ENCODE peak calls at places on chromosome 11, in four cellular contexts. Y is psoas muscle, V is mammary epithelial cell, D is tibial artery. F is an unnamed sample.

GRCh38 chr11:9250139-9250582 is 15.0 kb downstream of the DENND5A start:
- DNase-seq in V (no peak), Y (no peak), D (no peak), F (no peak)

GRCh38 chr11:110989734-110990133 is 255.8 kb upstream of the POU2AF2 start:
- DNase-seq in D (no peak), V (peak), Y (peak), F (peak)

GRCh38 chr11:92932023-92932422 is 37.4 kb upstream of the MTNR1B start:
- DNase-seq in V (peak), Y (no peak), D (no peak), F (no peak)

GRCh38 chr11:94400839-94401772 is at the start of gene GPR83:
- DNase-seq in Y (no peak), D (no peak), V (peak), F (no peak)

GRCh38 chr11:118552341-118552740 is 13.4 kb downstream of the IFT46 start:
- DNase-seq in V (no peak), D (no peak), Y (no peak), F (no peak)

GRCh38 chr11:9029477-9029876 is 25.7 kb upstream of the NRIP3 start:
- DNase-seq in D (no peak), V (no peak), Y (no peak), F (no peak)

GRCh38 chr11:128713595-128713994 is 19.7 kb downstream of the FLI1 start:
- DNase-seq in V (peak), D (no peak), Y (no peak), F (peak)

GRCh38 chr11:77086521-77087472 is 15.8 kb upstream of the OMP start:
- DNase-seq in Y (peak), D (peak), V (no peak), F (no peak)

GRCh38 chr11:46250071-46251052 is 27.1 kb upstream of the CREB3L1 start:
- DNase-seq in Y (no peak), D (no peak), V (no peak), F (no peak)

GRCh38 chr11:113018913-113019312 is 57.7 kb downstream of the NCAM1 start:
- DNase-seq in D (no peak), Y (no peak), V (no peak), F (no peak)

GRCh38 chr11:8707541-8708270 is 25.1 kb downstream of the RPL27A start:
- DNase-seq in D (peak), V (no peak), Y (peak), F (no peak)

GRCh38 chr11:61477734-61478148 is 30.8 kb upstream of the LRRC10B start:
- DNase-seq in D (peak), V (no peak), Y (peak), F (peak)

GRCh38 chr11:27868226-27868625 is 168.0 kb upstream of the BDNF start:
- DNase-seq in V (no peak), D (no peak), Y (no peak), F (no peak)

GRCh38 chr11:22785251-22785650 is 44.4 kb downstream of the SVIP start:
- DNase-seq in V (peak), Y (no peak), D (no peak), F (no peak)

GRCh38 chr11:122488892-122489291 is 166.6 kb upstream of the UBASH3B start:
- DNase-seq in D (no peak), V (no peak), Y (no peak), F (no peak)

GRCh38 chr11:3195251-3196160 is 23.1 kb downstream of the MRGPRG start:
- DNase-seq in Y (no peak), D (peak), V (no peak), F (peak)

GRCh38 chr11:57480409-57481137 is 20.2 kb downstream of the RTN4RL2 start:
- DNase-seq in Y (peak), V (peak), D (peak), F (peak)

GRCh38 chr11:3189193-3189843 is 24.2 kb upstream of the OSBPL5 start:
- DNase-seq in D (peak), Y (no peak), V (no peak), F (no peak)

GRCh38 chr11:125799808-125800207 is 11.9 kb downstream of the PATE3 start:
- DNase-seq in Y (no peak), V (no peak), D (no peak), F (no peak)

GRCh38 chr11:10459029-10459970 is 4.2 kb downstream of the AMPD3 start:
- DNase-seq in D (no peak), V (no peak), Y (no peak), F (no peak)

GRCh38 chr11:47443028-47443700 is 5.8 kb downstream of the RAPSN start:
- DNase-seq in D (no peak), Y (no peak), V (no peak), F (no peak)

GRCh38 chr11:3835752-3836151 is 5.0 kb downstream of the RHOG start:
- DNase-seq in V (no peak), Y (no peak), D (no peak), F (no peak)

GRCh38 chr11:7246179-7246578 is 5.5 kb upstream of the SYT9 start:
- DNase-seq in Y (no peak), V (peak), D (no peak), F (no peak)

GRCh38 chr11:108498046-108498815 is at the start of gene POGLUT3:
- DNase-seq in V (no peak), Y (peak), D (peak), F (peak)
- TF ChIP-seq CTCF in V (no peak), Y (no peak), D (peak), F (no peak)

DNA sequence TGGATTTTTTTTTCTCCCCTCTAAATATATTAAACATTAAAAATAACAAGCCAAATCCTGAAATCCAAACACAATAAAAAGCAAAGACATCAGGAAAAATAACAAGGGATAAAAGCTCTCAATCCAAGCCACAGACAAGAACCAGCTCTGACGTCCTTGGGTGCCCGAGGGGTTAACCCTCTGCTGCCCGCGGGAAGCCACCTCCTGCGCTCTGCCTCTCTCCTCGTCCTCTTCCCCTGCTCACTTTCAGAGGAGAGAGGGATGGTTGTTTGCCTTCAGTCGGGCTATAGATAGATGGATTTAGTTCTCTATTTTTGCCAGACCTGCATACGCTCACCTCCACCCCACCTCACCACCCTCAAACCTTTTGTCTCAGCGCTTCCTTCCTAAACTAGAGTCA is 142.7 kb upstream of the HSD17B12 start:
- DNase-seq in Y (no peak), V (no peak), D (no peak), F (no peak)
- TF ChIP-seq CTCF in Y (no peak), V (no peak), D (no peak), F (no peak)

DNA sequence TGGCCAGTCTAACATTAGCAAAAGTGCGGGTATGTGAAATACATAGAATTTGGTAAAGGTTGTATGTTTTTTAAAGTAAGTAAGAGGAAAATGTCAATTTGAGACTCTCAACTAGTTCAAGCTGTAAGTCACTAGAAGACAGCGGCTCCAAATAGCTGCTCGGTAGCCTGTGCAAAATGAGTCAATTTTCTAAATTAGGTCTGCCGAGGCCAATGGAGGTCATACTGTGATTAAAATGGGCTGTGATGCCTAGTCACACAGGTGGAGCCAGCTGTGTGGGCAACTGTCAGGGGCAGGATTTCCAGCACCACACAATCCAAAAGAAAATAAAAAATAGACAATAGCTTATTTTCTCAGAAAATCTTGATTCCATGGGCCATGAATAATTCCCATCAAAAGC is 32.3 kb downstream of the KCNA4 start:
- DNase-seq in Y (no peak), V (no peak), D (no peak), F (no peak)
- TF ChIP-seq CTCF in Y (no peak), V (no peak), D (no peak), F (no peak)

GRCh38 chr11:83195649-83196048 is 2.1 kb downstream of the ANKRD42 start:
- DNase-seq in D (no peak), V (no peak), Y (no peak), F (no peak)

GRCh38 chr11:83193315-83194283 is at the start of gene ANKRD42:
- DNase-seq in D (peak), Y (peak), V (peak), F (peak)

GRCh38 chr11:83194284-83195175 is 1.0 kb downstream of the ANKRD42 start:
- DNase-seq in Y (peak), D (peak), V (peak), F (peak)

GRCh38 chr11:83192846-83193245 is 666 bp upstream of the ANKRD42 start:
- DNase-seq in V (no peak), D (no peak), Y (no peak), F (no peak)

GRCh38 chr11:83195176-83195531 is 1.6 kb downstream of the ANKRD42 start:
- DNase-seq in V (no peak), D (no peak), Y (no peak), F (no peak)
- TF ChIP-seq CTCF in V (no peak), D (no peak), Y (no peak), F (no peak)

GRCh38 chr11:1825039-1825740 is 9.6 kb upstream of the SYT8 start:
- DNase-seq in Y (peak), V (no peak), D (peak), F (peak)
- TF ChIP-seq CTCF in Y (peak), V (no peak), D (no peak), F (peak)